ENCODE peak calls at places on chromosomes 16 and 17, in six cellular contexts. T is HepG2, D is K562, O is H1, E is GM12878, P is HCT116. I is an unnamed sample.

GRCh38 chr16:50244504-50245416 is 21.6 kb upstream of the ADCY7 start:
- DNase-seq in T (no peak), D (no peak), O (no peak), E (no peak), P (no peak), I (no peak)

GRCh38 chr16:58651965-58652348 is 22.3 kb upstream of the CNOT1 start:
- DNase-seq in T (no peak), D (no peak), O (no peak), E (no peak), P (no peak), I (no peak)

GRCh38 chr17:28944862-28945741 is 6.2 kb downstream of the PHF12 start:
- DNase-seq in T (no peak), D (no peak), O (no peak), E (no peak), P (no peak), I (no peak)

GRCh38 chr16:27286446-27286845 is 17.9 kb upstream of the NSMCE1 start:
- DNase-seq in T (peak), D (no peak), O (no peak), E (no peak), P (no peak), I (no peak)

GRCh38 chr17:19703106-19703775 is 13.1 kb downstream of the SLC47A2 start:
- DNase-seq in T (no peak), D (no peak), O (no peak), E (no peak), P (no peak), I (no peak)

GRCh38 chr16:67399218-67399733 is 6.0 kb upstream of the TPPP3 start:
- DNase-seq in T (no peak), D (peak), O (peak), E (no peak), P (no peak), I (no peak)

GRCh38 chr17:8016632-8017424 is 14.4 kb downstream of the GUCY2D start:
- DNase-seq in T (no peak), D (peak), O (peak), E (no peak), P (no peak), I (peak)

GRCh38 chr16:87895641-87896141 is 26.4 kb upstream of the SLC7A5 start:
- DNase-seq in T (no peak), D (no peak), O (no peak), E (peak), P (no peak), I (no peak)

GRCh38 chr17:6479626-6480324 is 35.5 kb downstream of the PIMREG start:
- DNase-seq in T (no peak), D (no peak), O (no peak), E (no peak), P (no peak), I (no peak)

GRCh38 chr17:73727941-73728340 is 83.7 kb upstream of the SDK2 start:
- DNase-seq in T (no peak), D (no peak), O (no peak), E (no peak), P (no peak), I (no peak)

GRCh38 chr17:49841548-49841947 is 6.3 kb downstream of the TAC4 start:
- DNase-seq in T (no peak), D (no peak), O (no peak), E (no peak), P (no peak), I (no peak)

GRCh38 chr16:88462396-88462795 is 9.3 kb downstream of the ZFPM1 start:
- DNase-seq in T (no peak), D (no peak), O (no peak), E (no peak), P (no peak), I (no peak)

GRCh38 chr17:60525347-60525623 is 757 bp downstream of the APPBP2 start:
- DNase-seq in T (no peak), D (no peak), O (no peak), E (no peak), P (no peak), I (no peak)

GRCh38 chr17:74430706-74431567 is 951 bp upstream of the GPRC5C start:
- DNase-seq in T (peak), D (peak), O (no peak), E (peak), P (peak), I (no peak)

GRCh38 chr16:72934661-72935403 is 113.1 kb downstream of the ZFHX3 start:
- DNase-seq in T (no peak), D (no peak), O (no peak), E (no peak), P (no peak), I (no peak)

GRCh38 chr16:84461504-84462295 is 42.8 kb downstream of the MEAK7 start:
- DNase-seq in T (no peak), D (no peak), O (no peak), E (no peak), P (no peak), I (no peak)

GRCh38 chr16:49980166-49980565 is 44.9 kb upstream of the CNEP1R1 start:
- DNase-seq in T (no peak), D (no peak), O (no peak), E (no peak), P (no peak), I (no peak)

GRCh38 chr17:40555296-40556190 is 9.7 kb downstream of the CCR7 start:
- DNase-seq in T (no peak), D (no peak), O (no peak), E (no peak), P (no peak), I (no peak)

GRCh38 chr17:27339836-27340550 is 46.1 kb downstream of the WSB1 start:
- DNase-seq in T (peak), D (peak), O (no peak), E (no peak), P (peak), I (no peak)

GRCh38 chr16:424623-425081 is 797 bp upstream of the RAB11FIP3 start:
- DNase-seq in T (no peak), D (peak), O (no peak), E (no peak), P (no peak), I (no peak)

GRCh38 chr17:15467592-15467991 is at the start of gene CDRT4:
- DNase-seq in T (no peak), D (no peak), O (no peak), E (no peak), P (no peak), I (no peak)

GRCh38 chr17:37292429-37293139 is 83.2 kb upstream of the C17orf78 start:
- DNase-seq in T (no peak), D (no peak), O (no peak), E (no peak), P (no peak), I (no peak)

GRCh38 chr17:59651346-59651745 is 31.7 kb downstream of the CLTC start:
- DNase-seq in T (no peak), D (no peak), O (no peak), E (no peak), P (no peak), I (no peak)

GRCh38 chr16:82386771-82387170 is 216.7 kb upstream of the MPHOSPH6 start:
- DNase-seq in T (no peak), D (no peak), O (no peak), E (no peak), P (no peak), I (no peak)

GRCh38 chr17:53227514-53227913 is 595.2 kb upstream of the KIF2B start:
- DNase-seq in T (no peak), D (no peak), O (no peak), E (no peak), P (no peak), I (no peak)

GRCh38 chr16:69107311-69107962 is 2.0 kb downstream of the HAS3 start:
- DNase-seq in T (no peak), D (no peak), O (no peak), E (no peak), P (no peak), I (no peak)

GRCh38 chr16:84143081-84143480 is 1.9 kb downstream of the HSDL1 start:
- DNase-seq in T (no peak), D (no peak), O (no peak), E (no peak), P (no peak), I (no peak)

GRCh38 chr17:1720856-1721386 is 3.6 kb upstream of the WDR81 start:
- DNase-seq in T (peak), D (peak), O (no peak), E (no peak), P (peak), I (no peak)

GRCh38 chr17:65523853-65524664 is 37.4 kb downstream of the AXIN2 start:
- DNase-seq in T (peak), D (no peak), O (no peak), E (no peak), P (no peak), I (no peak)

GRCh38 chr17:50107790-50108414 is 12.8 kb downstream of the PDK2 start:
- DNase-seq in T (no peak), D (no peak), O (no peak), E (no peak), P (no peak), I (no peak)

GRCh38 chr17:70187383-70187782 is 18.1 kb downstream of the KCNJ2 start:
- DNase-seq in T (no peak), D (no peak), O (no peak), E (no peak), P (no peak), I (no peak)

GRCh38 chr17:29292071-29292991 is 1.6 kb downstream of the NUFIP2 start:
- DNase-seq in T (no peak), D (peak), O (no peak), E (no peak), P (no peak), I (no peak)

DNA sequence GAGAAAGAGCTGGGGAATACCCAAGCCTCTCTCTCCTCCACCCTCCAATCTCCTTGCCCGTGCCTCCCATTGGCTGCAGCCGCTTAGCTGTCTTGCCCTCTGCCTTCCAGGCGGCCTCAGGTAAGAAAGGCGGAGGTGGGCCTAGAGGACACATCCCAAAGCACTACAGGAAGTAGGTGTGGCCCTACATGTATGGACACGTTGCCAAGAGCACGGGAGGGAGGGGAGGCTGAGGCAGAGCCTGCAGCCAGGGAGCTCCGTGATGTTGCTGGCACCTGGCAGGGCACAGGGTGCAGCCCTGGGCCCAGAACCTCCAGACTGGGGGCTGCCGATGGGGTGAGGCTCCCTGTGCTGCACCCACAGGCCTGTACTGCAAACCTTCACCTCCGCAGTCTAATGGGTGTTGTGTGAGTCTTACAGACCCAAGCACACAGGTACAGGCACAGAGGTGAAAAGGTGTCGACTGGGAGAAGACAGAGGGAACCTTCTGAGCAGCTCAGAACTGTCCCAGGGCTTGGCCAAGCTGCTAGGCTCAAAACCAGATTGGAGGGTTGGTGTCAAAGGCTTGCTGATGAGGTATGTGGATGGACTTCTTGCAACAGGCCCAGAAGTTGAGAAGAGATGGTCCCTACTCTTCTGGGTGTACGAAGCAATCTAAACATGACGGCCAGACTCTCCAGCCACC is 23.5 kb upstream of the FOXK2 start:
- DNase-seq in T (peak), D (no peak), O (peak), E (no peak), P (peak), I (no peak)
- TF ChIP-seq ZNF274 in T (no peak), D (no peak), O (no peak), E (no peak), P (no peak), I (no peak)

DNA sequence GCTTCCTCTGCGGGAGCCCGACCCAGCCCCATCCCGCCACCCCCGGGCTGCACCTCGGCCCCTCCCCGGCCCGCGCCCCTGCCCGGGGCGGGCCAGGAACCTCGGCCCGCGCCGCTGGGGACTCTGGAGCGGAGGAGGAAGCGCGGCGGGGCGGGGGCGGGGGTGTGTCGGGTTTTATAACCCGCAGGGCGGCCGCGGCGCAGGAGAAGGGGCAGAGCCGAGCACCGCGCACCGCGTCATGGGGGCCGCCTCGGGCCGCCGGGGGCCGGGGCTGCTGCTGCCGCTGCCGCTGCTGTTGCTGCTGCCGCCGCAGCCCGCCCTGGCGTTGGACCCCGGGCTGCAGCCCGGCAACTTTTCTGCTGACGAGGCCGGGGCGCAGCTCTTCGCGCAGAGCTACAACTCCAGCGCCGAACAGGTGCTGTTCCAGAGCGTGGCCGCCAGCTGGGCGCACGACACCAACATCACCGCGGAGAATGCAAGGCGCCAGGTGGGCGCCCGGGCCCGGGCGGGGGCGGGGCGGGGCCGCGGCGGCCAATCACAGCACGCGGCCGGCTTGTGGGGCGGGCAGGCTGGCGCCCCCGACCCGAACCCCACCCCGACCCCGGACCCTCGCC is at the start of gene ACE:
- DNase-seq in T (no peak), D (peak), O (no peak), E (no peak), P (no peak), I (no peak)
- TF ChIP-seq ZNF274 in T (no peak), D (no peak), O (no peak), E (no peak), P (no peak), I (no peak)

DNA sequence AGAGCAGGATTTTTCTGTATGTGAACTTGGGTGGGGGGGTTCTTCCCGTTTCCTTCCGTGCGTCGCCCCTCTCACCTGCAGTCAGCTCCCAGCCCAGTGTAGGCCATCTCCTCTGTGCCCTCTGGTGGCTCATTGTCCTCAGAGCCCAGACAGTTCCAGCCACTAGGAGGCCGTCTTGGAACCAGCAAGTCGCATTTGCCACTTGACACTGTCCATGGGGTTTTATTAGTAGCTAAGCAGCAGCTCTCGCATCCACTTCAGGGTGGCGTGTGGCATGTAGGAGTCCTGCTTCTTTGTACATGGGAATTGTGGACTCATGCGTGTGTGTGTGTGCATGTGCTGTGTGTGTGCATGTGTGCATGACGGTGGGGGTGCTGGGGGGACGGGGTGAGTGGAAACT is 74.0 kb downstream of the SEC14L1 start:
- DNase-seq in T (peak), D (peak), O (peak), E (no peak), P (peak), I (peak)
- TF ChIP-seq ZNF274 in T (peak), D (no peak), O (no peak), E (no peak), P (no peak), I (no peak)

DNA sequence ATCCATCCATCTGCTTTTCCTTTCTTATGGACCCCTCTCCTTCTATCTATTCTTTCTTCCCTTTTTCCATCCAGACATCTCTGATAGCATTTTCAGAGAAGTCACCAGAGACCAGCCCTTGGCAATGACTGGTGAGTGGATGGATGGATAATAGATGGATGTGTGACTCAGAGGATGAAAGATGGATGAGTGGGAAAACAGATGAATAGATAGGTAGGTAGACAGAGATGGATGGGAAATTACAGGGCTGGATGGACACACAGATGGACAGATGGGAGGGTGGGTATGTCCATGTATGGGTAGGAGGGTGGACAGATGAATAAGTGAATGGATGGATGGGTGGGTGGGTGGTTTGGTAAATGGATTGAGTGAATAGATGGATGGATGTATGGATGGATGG is 101.0 kb downstream of the LITAF start:
- DNase-seq in T (no peak), D (no peak), O (no peak), E (no peak), P (no peak), I (no peak)
- TF ChIP-seq ZNF274 in T (no peak), D (no peak), O (no peak), E (no peak), P (no peak), I (no peak)

DNA sequence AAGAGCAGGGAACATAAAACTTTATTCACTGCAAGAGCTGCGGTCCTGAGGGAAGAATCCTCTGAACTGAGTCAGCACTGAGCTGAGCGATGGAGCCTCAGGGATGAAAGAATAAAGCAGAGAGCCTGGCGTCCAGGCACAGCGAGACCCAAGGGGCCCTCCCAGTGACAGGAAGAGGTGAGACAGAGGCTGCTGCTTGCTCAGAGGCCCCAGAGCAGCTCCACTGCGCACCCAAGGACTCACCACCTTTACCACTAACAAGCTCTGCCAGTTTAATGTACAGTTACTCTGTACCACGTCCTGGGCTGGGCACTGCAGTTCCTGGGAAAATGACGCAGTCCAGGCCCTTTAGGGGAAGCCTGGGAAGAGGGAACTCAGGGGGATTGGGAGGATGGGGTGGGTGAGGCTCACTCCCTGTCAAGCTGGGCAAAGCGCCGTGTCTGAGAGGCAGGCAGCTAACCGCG is 5.6 kb downstream of the GFAP start:
- DNase-seq in T (no peak), D (no peak), O (no peak), E (no peak), P (no peak), I (no peak)
- TF ChIP-seq ZNF274 in T (no peak), D (no peak), O (no peak), E (no peak), P (no peak), I (no peak)

GRCh38 chr16:48272837-48273421 is 25.6 kb upstream of the ABCC11 start:
- DNase-seq in T (no peak), D (no peak), O (no peak), E (no peak), P (no peak), I (no peak)
- TF ChIP-seq ZNF274 in T (no peak), D (no peak), O (no peak), E (no peak), P (no peak), I (no peak)

GRCh38 chr17:80786887-80787286 is 204.8 kb upstream of the CHMP6 start:
- DNase-seq in T (no peak), D (no peak), O (no peak), E (no peak), P (no peak), I (no peak)
- TF ChIP-seq ZNF274 in T (no peak), D (no peak), O (no peak), E (no peak), P (no peak), I (no peak)

DNA sequence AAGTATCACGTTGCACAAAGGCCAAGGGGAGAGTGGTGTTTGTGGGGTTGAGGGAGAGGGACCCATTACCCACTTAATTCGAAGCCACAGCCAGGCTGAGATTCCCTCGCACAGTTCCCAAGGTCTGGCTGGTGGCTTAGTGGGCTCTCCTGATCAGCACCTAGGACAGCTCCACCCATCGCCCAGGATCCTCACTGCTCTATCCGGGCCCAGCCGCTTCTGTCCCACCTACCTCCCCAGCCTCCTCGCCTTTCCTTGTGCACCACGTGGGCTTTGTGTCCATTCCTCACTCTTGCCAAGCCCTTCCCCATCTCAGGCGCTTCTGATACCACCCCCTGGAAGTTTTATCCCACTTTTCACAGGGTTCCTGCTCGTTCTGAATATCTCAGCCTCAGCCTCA is 163.5 kb downstream of the CCT6B start:
- DNase-seq in T (peak), D (peak), O (peak), E (no peak), P (no peak), I (peak)
- TF ChIP-seq ZNF274 in T (no peak), D (no peak), O (no peak), E (no peak), P (no peak), I (no peak)

DNA sequence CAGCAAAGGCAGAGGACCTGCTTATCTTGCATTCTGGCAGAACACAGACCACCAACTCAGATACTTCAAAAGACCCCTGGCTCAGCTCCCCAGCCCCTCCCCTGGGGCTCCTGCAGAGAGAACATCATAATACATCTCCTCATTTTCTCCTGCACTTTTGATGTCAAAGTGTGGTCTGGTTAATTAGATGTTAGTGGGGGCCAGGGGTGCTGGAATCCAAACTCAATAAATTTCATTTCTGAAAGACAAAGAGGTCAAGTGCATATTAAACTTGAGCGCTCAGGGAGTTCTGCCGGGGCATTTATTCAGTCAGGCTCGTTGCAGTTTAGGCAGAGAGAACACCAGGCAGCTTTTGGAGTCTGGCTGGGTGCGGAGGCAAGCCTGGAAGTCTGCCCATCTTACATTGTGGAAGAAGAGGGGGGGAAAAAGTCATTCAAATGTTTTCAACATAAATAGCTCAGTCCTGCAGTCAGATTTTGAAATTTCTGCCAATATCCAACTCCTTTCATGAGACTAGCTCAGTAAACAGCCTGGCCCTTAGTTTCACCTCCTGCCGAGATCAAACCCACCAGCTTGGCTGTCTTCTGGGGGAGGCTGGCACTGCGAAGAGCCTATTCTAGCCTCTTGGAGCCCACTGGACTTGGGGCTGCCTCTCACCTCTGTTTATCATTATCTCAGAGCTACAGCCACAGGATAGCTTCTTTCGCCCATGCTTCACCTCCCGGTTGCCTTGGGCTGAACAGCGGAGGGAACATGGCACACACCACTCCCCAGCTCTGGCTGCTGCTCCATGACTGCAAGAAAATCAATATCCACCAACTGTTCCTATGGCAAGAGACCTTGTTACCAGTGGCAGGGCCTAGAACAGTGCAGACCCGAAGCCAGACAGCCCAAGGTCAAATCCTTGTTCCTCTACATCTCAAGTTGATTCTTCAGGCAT is 177.4 kb upstream of the CDH5 start:
- DNase-seq in T (no peak), D (no peak), O (no peak), E (no peak), P (no peak), I (no peak)
- TF ChIP-seq ZNF274 in T (no peak), D (no peak), O (no peak), E (no peak), P (no peak), I (no peak)

I was measured in NT2/D1.